ENCODE peak calls at places on chromosomes 3 and 15, in six cellular contexts. One of them, this sample, is unnamed.

GRCh38 chr3:141275973-141276372 is 44.3 kb downstream of the PXYLP1 start:
- DNase-seq in lower lobe of right lung: no peak
- DNase-seq in CD8-positive, alpha-beta T cell: no peak
- DNase-seq in HCT116: no peak
- DNase-seq in mesendoderm: no peak
- DNase-seq in heart left ventricle: no peak
- DNase-seq in this sample: no peak

GRCh38 chr15:66155065-66155464 is 98.5 kb downstream of the MEGF11 start:
- DNase-seq in lower lobe of right lung: no peak
- DNase-seq in CD8-positive, alpha-beta T cell: no peak
- DNase-seq in HCT116: no peak
- DNase-seq in mesendoderm: no peak
- DNase-seq in heart left ventricle: no peak
- DNase-seq in this sample: no peak

GRCh38 chr3:43951813-43952212 is 261.1 kb downstream of the ABHD5 start:
- DNase-seq in lower lobe of right lung: no peak
- DNase-seq in CD8-positive, alpha-beta T cell: no peak
- DNase-seq in HCT116: no peak
- DNase-seq in mesendoderm: no peak
- DNase-seq in heart left ventricle: no peak
- DNase-seq in this sample: no peak

GRCh38 chr3:101861978-101862421 is 12.7 kb downstream of the NFKBIZ start:
- DNase-seq in lower lobe of right lung: no peak
- DNase-seq in CD8-positive, alpha-beta T cell: no peak
- DNase-seq in HCT116: no peak
- DNase-seq in mesendoderm: no peak
- DNase-seq in heart left ventricle: no peak
- DNase-seq in this sample: no peak

GRCh38 chr3:195900426-195901355 is 7.7 kb downstream of the TNK2 start:
- DNase-seq in lower lobe of right lung: peak; percentile 86
- DNase-seq in CD8-positive, alpha-beta T cell: no peak
- DNase-seq in HCT116: no peak
- DNase-seq in mesendoderm: no peak
- DNase-seq in heart left ventricle: peak; percentile 55
- DNase-seq in this sample: peak; percentile 79

GRCh38 chr15:40343512-40343911 is 2.8 kb upstream of the CCDC9B start:
- DNase-seq in lower lobe of right lung: no peak
- DNase-seq in CD8-positive, alpha-beta T cell: no peak
- DNase-seq in HCT116: no peak
- DNase-seq in mesendoderm: no peak
- DNase-seq in heart left ventricle: peak; percentile 72
- DNase-seq in this sample: no peak

GRCh38 chr3:160434071-160434470 is 15.5 kb downstream of the TRIM59 start:
- DNase-seq in lower lobe of right lung: no peak
- DNase-seq in CD8-positive, alpha-beta T cell: no peak
- DNase-seq in HCT116: no peak
- DNase-seq in mesendoderm: no peak
- DNase-seq in heart left ventricle: no peak
- DNase-seq in this sample: no peak

GRCh38 chr3:187507905-187508304 is 139.7 kb downstream of the RTP4 start:
- DNase-seq in lower lobe of right lung: no peak
- DNase-seq in CD8-positive, alpha-beta T cell: no peak
- DNase-seq in HCT116: no peak
- DNase-seq in mesendoderm: no peak
- DNase-seq in heart left ventricle: no peak
- DNase-seq in this sample: no peak

GRCh38 chr3:159727506-159727905 is 261.1 kb upstream of the IL12A start:
- DNase-seq in lower lobe of right lung: no peak
- DNase-seq in CD8-positive, alpha-beta T cell: no peak
- DNase-seq in HCT116: no peak
- DNase-seq in mesendoderm: no peak
- DNase-seq in heart left ventricle: no peak
- DNase-seq in this sample: no peak

GRCh38 chr3:102712896-102713295 is 278.1 kb downstream of the ZPLD1 start:
- DNase-seq in lower lobe of right lung: no peak
- DNase-seq in CD8-positive, alpha-beta T cell: no peak
- DNase-seq in HCT116: no peak
- DNase-seq in mesendoderm: no peak
- DNase-seq in heart left ventricle: no peak
- DNase-seq in this sample: no peak

GRCh38 chr3:10196389-10197052 is 31.8 kb downstream of the IRAK2 start:
- DNase-seq in lower lobe of right lung: no peak
- DNase-seq in CD8-positive, alpha-beta T cell: no peak
- DNase-seq in HCT116: no peak
- DNase-seq in mesendoderm: no peak
- DNase-seq in heart left ventricle: no peak
- DNase-seq in this sample: peak; percentile 54

GRCh38 chr3:63972196-63972595 is 51.1 kb downstream of the PSMD6 start:
- DNase-seq in lower lobe of right lung: no peak
- DNase-seq in CD8-positive, alpha-beta T cell: no peak
- DNase-seq in HCT116: no peak
- DNase-seq in mesendoderm: no peak
- DNase-seq in heart left ventricle: no peak
- DNase-seq in this sample: no peak

GRCh38 chr15:58551764-58552504 is 120.1 kb downstream of the LIPC start:
- DNase-seq in lower lobe of right lung: no peak
- DNase-seq in CD8-positive, alpha-beta T cell: no peak
- DNase-seq in HCT116: no peak
- DNase-seq in mesendoderm: peak; percentile 55
- DNase-seq in heart left ventricle: no peak
- DNase-seq in this sample: no peak

GRCh38 chr3:4684976-4685375 is 191.8 kb downstream of the ITPR1 start:
- DNase-seq in lower lobe of right lung: no peak
- DNase-seq in CD8-positive, alpha-beta T cell: no peak
- DNase-seq in HCT116: no peak
- DNase-seq in mesendoderm: no peak
- DNase-seq in heart left ventricle: no peak
- DNase-seq in this sample: no peak

GRCh38 chr3:72972706-72973030 is 23.9 kb upstream of the PPP4R2 start:
- DNase-seq in lower lobe of right lung: no peak
- DNase-seq in CD8-positive, alpha-beta T cell: no peak
- DNase-seq in HCT116: no peak
- DNase-seq in mesendoderm: no peak
- DNase-seq in heart left ventricle: no peak
- DNase-seq in this sample: no peak

GRCh38 chr15:25056484-25057429 is 102.0 kb downstream of the SNRPN start:
- DNase-seq in lower lobe of right lung: no peak
- DNase-seq in CD8-positive, alpha-beta T cell: no peak
- DNase-seq in HCT116: no peak
- DNase-seq in mesendoderm: peak; percentile 36
- DNase-seq in heart left ventricle: no peak
- DNase-seq in this sample: no peak

DNA sequence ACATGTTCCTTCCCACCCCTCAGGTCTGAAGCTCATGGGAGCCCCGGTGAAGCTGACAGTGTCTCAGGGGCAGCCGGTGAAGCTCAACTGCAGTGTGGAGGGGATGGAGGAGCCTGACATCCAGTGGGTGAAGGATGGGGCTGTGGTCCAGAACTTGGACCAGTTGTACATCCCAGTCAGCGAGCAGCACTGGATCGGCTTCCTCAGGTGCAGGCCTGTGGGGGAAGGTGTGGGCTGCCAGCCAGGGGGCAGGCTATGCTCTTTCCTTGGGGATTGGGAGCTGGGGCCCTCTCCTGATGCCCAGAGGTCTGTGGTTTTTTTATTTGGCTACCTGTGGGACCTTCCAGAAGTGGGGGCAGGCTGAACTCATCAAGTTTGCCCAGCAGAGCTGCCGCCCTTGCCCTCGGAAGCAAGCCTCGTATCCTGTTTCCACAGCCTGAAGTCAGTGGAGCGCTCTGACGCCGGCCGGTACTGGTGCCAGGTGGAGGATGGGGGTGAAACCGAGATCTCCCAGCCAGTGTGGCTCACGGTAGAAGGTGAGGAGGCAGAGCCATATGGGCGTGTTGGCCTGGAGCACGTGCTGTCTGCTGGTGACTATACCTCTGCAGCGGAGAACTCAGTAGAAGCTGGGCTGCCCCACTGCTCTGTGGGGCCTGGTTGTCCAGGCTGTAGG is 2.2 kb downstream of the TYRO3 start:
- DNase-seq in lower lobe of right lung: no peak
- DNase-seq in CD8-positive, alpha-beta T cell: no peak
- DNase-seq in HCT116: no peak
- DNase-seq in mesendoderm: no peak
- DNase-seq in heart left ventricle: no peak
- DNase-seq in this sample: no peak
- H3K4me3 ChIP-seq in lower lobe of right lung: no peak overlapping the region
- H3K4me3 ChIP-seq in CD8-positive, alpha-beta T cell: no peak overlapping the region
- H3K4me3 ChIP-seq in HCT116: no peak overlapping the region
- H3K4me3 ChIP-seq in mesendoderm: no peak overlapping the region
- H3K4me3 ChIP-seq in heart left ventricle: no peak overlapping the region
- H3K4me3 ChIP-seq in this sample: no peak overlapping the region

DNA sequence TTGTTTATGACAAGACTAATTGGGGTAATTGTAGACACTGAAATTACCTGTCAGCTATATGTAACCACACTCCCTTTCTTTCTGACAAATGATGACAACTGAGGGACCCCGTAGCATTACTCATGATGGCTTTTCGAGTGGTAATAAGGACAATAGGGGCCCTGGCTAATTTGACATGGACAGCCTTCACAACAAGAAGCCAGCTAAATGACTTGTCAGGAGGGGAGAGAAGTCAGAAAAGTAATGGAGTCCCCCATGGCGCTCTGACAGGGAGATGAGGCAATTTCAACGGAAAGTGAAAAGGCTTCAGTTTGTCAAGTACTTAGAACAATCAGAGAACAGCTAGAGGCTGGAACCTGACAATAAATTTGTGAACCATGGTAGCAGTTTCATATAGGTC is 177.3 kb downstream of the CDIN1 start:
- DNase-seq in lower lobe of right lung: no peak
- DNase-seq in CD8-positive, alpha-beta T cell: no peak
- DNase-seq in HCT116: no peak
- DNase-seq in mesendoderm: no peak
- DNase-seq in heart left ventricle: no peak
- DNase-seq in this sample: no peak
- H3K4me1 ChIP-seq in lower lobe of right lung: no peaks in the 10 kb centered on the region
- H3K4me1 ChIP-seq in CD8-positive, alpha-beta T cell: no peaks in the 10 kb centered on the region
- H3K4me1 ChIP-seq in HCT116: no peaks in the 10 kb centered on the region
- H3K4me1 ChIP-seq in mesendoderm: no peaks in the 10 kb centered on the region
- H3K4me1 ChIP-seq in heart left ventricle: no peaks in the 10 kb centered on the region
- H3K4me1 ChIP-seq in this sample: no peaks in the 10 kb centered on the region

GRCh38 chr15:51265037-51265555 is 73.3 kb downstream of the CYP19A1 start:
- DNase-seq in lower lobe of right lung: no peak
- DNase-seq in CD8-positive, alpha-beta T cell: no peak
- DNase-seq in HCT116: no peak
- DNase-seq in mesendoderm: no peak
- DNase-seq in heart left ventricle: no peak
- DNase-seq in this sample: no peak

GRCh38 chr15:51266548-51266947 is 71.8 kb downstream of the CYP19A1 start:
- DNase-seq in lower lobe of right lung: no peak
- DNase-seq in CD8-positive, alpha-beta T cell: no peak
- DNase-seq in HCT116: no peak
- DNase-seq in mesendoderm: peak; percentile 11
- DNase-seq in heart left ventricle: no peak
- DNase-seq in this sample: no peak

GRCh38 chr15:51269496-51269895 is 68.9 kb downstream of the CYP19A1 start:
- DNase-seq in lower lobe of right lung: no peak
- DNase-seq in CD8-positive, alpha-beta T cell: no peak
- DNase-seq in HCT116: no peak
- DNase-seq in mesendoderm: no peak
- DNase-seq in heart left ventricle: no peak
- DNase-seq in this sample: no peak

GRCh38 chr15:51267047-51267713 is 71.2 kb downstream of the CYP19A1 start:
- DNase-seq in lower lobe of right lung: no peak
- DNase-seq in CD8-positive, alpha-beta T cell: no peak
- DNase-seq in HCT116: no peak
- DNase-seq in mesendoderm: no peak
- DNase-seq in heart left ventricle: no peak
- DNase-seq in this sample: no peak

GRCh38 chr15:51267714-51268105 is 70.7 kb downstream of the CYP19A1 start:
- DNase-seq in lower lobe of right lung: peak; percentile 50
- DNase-seq in CD8-positive, alpha-beta T cell: no peak
- DNase-seq in HCT116: no peak
- DNase-seq in mesendoderm: peak; percentile 15
- DNase-seq in heart left ventricle: no peak
- DNase-seq in this sample: no peak
- H3K27ac ChIP-seq in lower lobe of right lung: no peak overlapping the region
- H3K27ac ChIP-seq in CD8-positive, alpha-beta T cell: no peak overlapping the region
- H3K27ac ChIP-seq in HCT116: no peak overlapping the region
- H3K27ac ChIP-seq in mesendoderm: no peak overlapping the region
- H3K27ac ChIP-seq in heart left ventricle: no peak overlapping the region
- H3K27ac ChIP-seq in this sample: no peak overlapping the region

DNA sequence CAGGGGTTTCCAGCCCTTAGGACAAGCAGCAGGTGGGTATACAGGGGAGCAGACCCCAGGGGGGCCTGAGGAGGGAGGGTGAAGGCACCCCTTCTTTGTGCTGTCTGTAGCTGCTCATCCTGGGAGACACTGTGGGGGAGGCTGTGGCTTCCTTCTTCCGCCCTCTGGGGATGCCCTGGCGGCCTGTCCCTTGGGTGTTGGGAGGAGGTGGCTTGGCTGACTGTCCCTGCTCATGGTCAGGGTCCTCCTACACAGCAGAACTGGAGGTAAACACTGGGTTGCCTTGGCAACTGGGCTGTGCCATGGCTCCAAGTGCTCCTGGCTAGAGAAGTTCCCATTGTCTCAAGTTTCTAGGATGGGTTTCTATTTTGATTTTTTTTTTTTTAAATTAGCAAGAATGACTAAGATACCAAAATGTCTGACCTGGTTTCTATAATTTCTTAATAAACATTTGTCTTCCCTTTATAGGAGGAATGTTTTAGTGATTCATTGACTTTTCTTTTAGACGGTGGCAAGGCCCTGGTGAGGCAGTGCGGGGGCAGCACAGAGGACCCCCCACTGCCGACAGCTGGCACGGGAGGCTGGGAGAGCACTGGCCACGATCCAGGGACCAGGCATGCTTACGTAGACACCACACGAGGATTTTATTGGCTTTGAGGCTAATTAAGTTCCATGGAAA is 12.4 kb downstream of the KLF13 start:
- DNase-seq in lower lobe of right lung: peak; percentile 87
- DNase-seq in CD8-positive, alpha-beta T cell: no peak
- DNase-seq in HCT116: no peak
- DNase-seq in mesendoderm: peak; percentile 65
- DNase-seq in heart left ventricle: peak; percentile 86
- DNase-seq in this sample: peak; percentile 56
- H3K4me3 ChIP-seq in lower lobe of right lung: peak overlapping the region; percentile 24
- H3K4me3 ChIP-seq in CD8-positive, alpha-beta T cell: peak overlapping the region; percentile 12
- H3K4me3 ChIP-seq in HCT116: no peak overlapping the region
- H3K4me3 ChIP-seq in mesendoderm: no peak overlapping the region
- H3K4me3 ChIP-seq in heart left ventricle: peak overlapping the region; percentile 5
- H3K4me3 ChIP-seq in this sample: no peak overlapping the region